ENCODE peak calls at places on chromosome 6, in six cellular contexts. Z, V, F, O, W and T are unnamed samples.

GRCh38 chr6:23826587-23826986 is 299.4 kb upstream of the NRSN1 start:
- DNase-seq in Z (no peak), V (no peak), F (no peak), O (no peak), W (no peak), T (no peak)

GRCh38 chr6:6176132-6176531 is 144.3 kb downstream of the F13A1 start:
- DNase-seq in Z (no peak), V (no peak), F (no peak), O (no peak), W (no peak), T (no peak)

GRCh38 chr6:135871296-135871695 is 19.8 kb downstream of the PDE7B start:
- DNase-seq in Z (no peak), V (no peak), F (no peak), O (no peak), W (no peak), T (no peak)

GRCh38 chr6:148140772-148141557 is 201.7 kb upstream of the SASH1 start:
- DNase-seq in Z (no peak), V (no peak), F (peak; percentile 13), O (no peak), W (no peak), T (no peak)

GRCh38 chr6:69279805-69280204 is 517.0 kb downstream of the LMBRD1 start:
- DNase-seq in Z (no peak), V (no peak), F (no peak), O (no peak), W (no peak), T (no peak)

GRCh38 chr6:88403486-88403885 is 237.3 kb upstream of the CNR1 start:
- DNase-seq in Z (no peak), V (no peak), F (no peak), O (no peak), W (no peak), T (no peak)

GRCh38 chr6:4067673-4068072 is 11.3 kb downstream of the FAM217A start:
- DNase-seq in Z (no peak), V (no peak), F (no peak), O (no peak), W (no peak), T (no peak)

GRCh38 chr6:108862479-108863191 is 14.4 kb downstream of the ARMC2 start:
- DNase-seq in Z (no peak), V (no peak), F (no peak), O (no peak), W (no peak), T (no peak)

GRCh38 chr6:165059032-165059431 is 250.4 kb downstream of the C6orf118 start:
- DNase-seq in Z (no peak), V (no peak), F (no peak), O (no peak), W (no peak), T (no peak)

GRCh38 chr6:170205126-170205525 is 85.8 kb downstream of the DLL1 start:
- DNase-seq in Z (peak; percentile 11), V (no peak), F (no peak), O (no peak), W (no peak), T (no peak)

GRCh38 chr6:11851405-11851804 is 72.8 kb upstream of the ADTRP start:
- DNase-seq in Z (no peak), V (no peak), F (no peak), O (no peak), W (no peak), T (no peak)

GRCh38 chr6:3228791-3229565 is 1.5 kb upstream of the TUBB2B start:
- DNase-seq in Z (peak; percentile 81), V (peak; percentile 66), F (no peak), O (no peak), W (no peak), T (no peak)

GRCh38 chr6:28597217-28597835 is 71.6 kb downstream of the GPX5 start:
- DNase-seq in Z (peak; percentile 86), V (peak; percentile 80), F (peak; percentile 46), O (peak; percentile 83), W (no peak), T (peak; percentile 44)

GRCh38 chr6:152094992-152095592 is 287.6 kb downstream of the ESR1 start:
- DNase-seq in Z (no peak), V (no peak), F (peak; percentile 45), O (peak; percentile 89), W (peak; percentile 44), T (peak; percentile 45)

GRCh38 chr6:135163440-135163738 is 17.7 kb upstream of the MYB start:
- DNase-seq in Z (no peak), V (no peak), F (no peak), O (no peak), W (no peak), T (no peak)

GRCh38 chr6:42979523-42980177 is 669 bp upstream of the PEX6 start:
- DNase-seq in Z (no peak), V (no peak), F (no peak), O (no peak), W (no peak), T (no peak)

GRCh38 chr6:16766043-16766521 is 4.8 kb upstream of the ATXN1 start:
- DNase-seq in Z (no peak), V (no peak), F (no peak), O (peak; percentile 83), W (no peak), T (no peak)

GRCh38 chr6:88512951-88513350 is 346.8 kb upstream of the CNR1 start:
- DNase-seq in Z (no peak), V (no peak), F (no peak), O (no peak), W (no peak), T (no peak)

GRCh38 chr6:51398064-51398740 is 579.5 kb downstream of the TFAP2B start:
- DNase-seq in Z (no peak), V (no peak), F (no peak), O (no peak), W (no peak), T (no peak)

GRCh38 chr6:166476634-166477215 is 94.0 kb upstream of the MPC1 start:
- DNase-seq in Z (no peak), V (no peak), F (no peak), O (no peak), W (no peak), T (no peak)

GRCh38 chr6:37354526-37355384 is 972 bp downstream of the RNF8 start:
- DNase-seq in Z (peak; percentile 52), V (peak; percentile 30), F (no peak), O (no peak), W (peak; percentile 84), T (peak; percentile 36)

GRCh38 chr6:56954389-56955170 is at the start of gene BEND6:
- DNase-seq in Z (peak; percentile 71), V (peak; percentile 67), F (peak; percentile 28), O (no peak), W (peak; percentile 88), T (peak; percentile 60)

GRCh38 chr6:143368426-143368825 is 82.1 kb downstream of the ADAT2 start:
- DNase-seq in Z (no peak), V (no peak), F (no peak), O (no peak), W (no peak), T (no peak)

DNA sequence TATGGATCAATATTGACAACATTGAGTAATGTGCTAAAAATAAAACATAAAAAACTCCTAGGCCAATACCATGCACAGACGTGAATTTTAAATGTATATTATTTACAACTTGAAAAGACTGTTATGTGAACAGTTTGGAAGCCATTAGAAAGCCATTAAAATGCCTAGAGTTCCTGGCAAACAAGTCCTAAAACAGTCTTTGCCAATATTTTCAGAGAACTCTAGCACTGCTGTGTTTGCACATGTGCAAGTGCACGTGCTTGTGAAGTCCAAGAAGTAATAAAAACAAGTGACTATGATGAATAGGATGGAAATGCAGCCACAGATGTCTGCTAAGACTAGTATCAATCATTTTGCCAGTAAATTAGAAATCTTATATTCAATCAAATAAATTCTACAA is 1447.5 kb downstream of the GRIK2 start:
- DNase-seq in Z (no peak), V (no peak), F (no peak), O (no peak), W (no peak), T (no peak)
- TF ChIP-seq SP1 in Z (no peak), V (no peak), F (no peak), O (no peak), W (no peak), T (no peak)

GRCh38 chr6:67679566-67680296 is 955.4 kb upstream of the ADGRB3 start:
- DNase-seq in Z (no peak), V (no peak), F (no peak), O (no peak), W (no peak), T (no peak)

GRCh38 chr6:67680297-67680932 is 954.7 kb upstream of the ADGRB3 start:
- DNase-seq in Z (no peak), V (no peak), F (no peak), O (no peak), W (no peak), T (no peak)

GRCh38 chr6:67676892-67677291 is 958.2 kb upstream of the ADGRB3 start:
- DNase-seq in Z (no peak), V (no peak), F (no peak), O (no peak), W (no peak), T (no peak)
- TF ChIP-seq SP1 in Z (no peak), V (no peak), F (no peak), O (no peak), W (no peak), T (no peak)

GRCh38 chr6:26569433-26569764 is 27.4 kb upstream of the ABT1 start:
- DNase-seq in Z (no peak), V (no peak), F (no peak), O (no peak), W (no peak), T (no peak)

GRCh38 chr6:26570027-26570809 is 26.5 kb upstream of the ABT1 start:
- DNase-seq in Z (peak; percentile 45), V (no peak), F (no peak), O (no peak), W (peak; percentile 41), T (no peak)

GRCh38 chr6:26563488-26563887 is 25.3 kb downstream of the HMGN4 start:
- DNase-seq in Z (peak; percentile 17), V (no peak), F (no peak), O (no peak), W (no peak), T (no peak)

GRCh38 chr6:26571592-26572296 is 25.0 kb upstream of the ABT1 start:
- DNase-seq in Z (peak; percentile 87), V (peak; percentile 70), F (peak; percentile 95), O (peak; percentile 87), W (peak; percentile 78), T (no peak)

GRCh38 chr6:26568601-26569432 is 27.9 kb upstream of the ABT1 start:
- DNase-seq in Z (peak; percentile 99), V (peak; percentile 98), F (peak; percentile 95), O (peak; percentile 92), W (peak; percentile 86), T (peak; percentile 80)
- TF ChIP-seq SP1 in Z (no peak), V (no peak), F (peak; percentile 61), O (no peak), W (peak; percentile 76), T (no peak)

GRCh38 chr6:53440331-53440730 is 91.6 kb upstream of the ELOVL5 start:
- DNase-seq in Z (no peak), V (no peak), F (no peak), O (no peak), W (no peak), T (no peak)

GRCh38 chr6:53441035-53441493 is 92.3 kb upstream of the ELOVL5 start:
- DNase-seq in Z (no peak), V (no peak), F (no peak), O (no peak), W (no peak), T (no peak)

GRCh38 chr6:53436904-53437303 is 88.2 kb upstream of the ELOVL5 start:
- DNase-seq in Z (no peak), V (no peak), F (no peak), O (no peak), W (no peak), T (no peak)

GRCh38 chr6:53439556-53439955 is 90.8 kb upstream of the ELOVL5 start:
- DNase-seq in Z (no peak), V (no peak), F (no peak), O (no peak), W (no peak), T (no peak)

GRCh38 chr6:53437557-53438202 is 88.9 kb upstream of the ELOVL5 start:
- DNase-seq in Z (no peak), V (peak; percentile 33), F (peak; percentile 71), O (peak; percentile 67), W (peak; percentile 37), T (peak; percentile 52)
- TF ChIP-seq SP1 in Z (no peak), V (no peak), F (no peak), O (no peak), W (peak; percentile 38), T (no peak)